ENCODE peak calls at places on chromosomes 16 and 17, in ten cellular contexts. One of them, this sample, is unnamed.

GRCh38 chr16:13436641-13437423 is 483.1 kb upstream of the ERCC4 start:
- DNase-seq in fibroblast of pulmonary artery: no peak
- DNase-seq in AG10803: peak; percentile 40
- DNase-seq in choroid plexus epithelial cell: no peak
- DNase-seq in heart left ventricle: no peak
- DNase-seq in PC-3: peak; percentile 1
- DNase-seq in bronchial epithelial cell: peak; percentile 2
- DNase-seq in stomach: no peak
- DNase-seq in heart right ventricle: no peak
- DNase-seq in DND-41: no peak
- DNase-seq in this sample: peak; percentile 35

GRCh38 chr17:16929281-16929680 is 42.6 kb downstream of the TNFRSF13B start:
- DNase-seq in fibroblast of pulmonary artery: no peak
- DNase-seq in AG10803: no peak
- DNase-seq in choroid plexus epithelial cell: no peak
- DNase-seq in heart left ventricle: no peak
- DNase-seq in PC-3: no peak
- DNase-seq in bronchial epithelial cell: no peak
- DNase-seq in stomach: no peak
- DNase-seq in heart right ventricle: no peak
- DNase-seq in DND-41: no peak
- DNase-seq in this sample: no peak

GRCh38 chr17:57574040-57574513 is 171.0 kb downstream of the CCDC182 start:
- DNase-seq in fibroblast of pulmonary artery: peak; percentile 85
- DNase-seq in AG10803: peak; percentile 67
- DNase-seq in choroid plexus epithelial cell: peak; percentile 45
- DNase-seq in heart left ventricle: no peak
- DNase-seq in PC-3: peak; percentile 62
- DNase-seq in bronchial epithelial cell: no peak
- DNase-seq in stomach: no peak
- DNase-seq in heart right ventricle: peak; percentile 67
- DNase-seq in DND-41: no peak
- DNase-seq in this sample: no peak

GRCh38 chr16:11232852-11233726 is 22.9 kb downstream of the SOCS1 start:
- DNase-seq in fibroblast of pulmonary artery: no peak
- DNase-seq in AG10803: no peak
- DNase-seq in choroid plexus epithelial cell: no peak
- DNase-seq in heart left ventricle: peak; percentile 79
- DNase-seq in PC-3: no peak
- DNase-seq in bronchial epithelial cell: no peak
- DNase-seq in stomach: peak; percentile 64
- DNase-seq in heart right ventricle: peak; percentile 24
- DNase-seq in DND-41: peak; percentile 99
- DNase-seq in this sample: no peak

GRCh38 chr16:10871157-10871991 is 5.6 kb upstream of the CIITA start:
- DNase-seq in fibroblast of pulmonary artery: peak; percentile 56
- DNase-seq in AG10803: peak; percentile 92
- DNase-seq in choroid plexus epithelial cell: peak; percentile 78
- DNase-seq in heart left ventricle: no peak
- DNase-seq in PC-3: peak; percentile 79
- DNase-seq in bronchial epithelial cell: peak; percentile 77
- DNase-seq in stomach: peak; percentile 98
- DNase-seq in heart right ventricle: peak; percentile 40
- DNase-seq in DND-41: no peak
- DNase-seq in this sample: peak; percentile 52

GRCh38 chr16:82042841-82043240 is 7.8 kb downstream of the HSD17B2 start:
- DNase-seq in fibroblast of pulmonary artery: no peak
- DNase-seq in AG10803: peak; percentile 55
- DNase-seq in choroid plexus epithelial cell: peak; percentile 13
- DNase-seq in heart left ventricle: no peak
- DNase-seq in PC-3: no peak
- DNase-seq in bronchial epithelial cell: no peak
- DNase-seq in stomach: no peak
- DNase-seq in heart right ventricle: no peak
- DNase-seq in DND-41: no peak
- DNase-seq in this sample: no peak

GRCh38 chr16:11500720-11501346 is 85.9 kb downstream of the LITAF start:
- DNase-seq in fibroblast of pulmonary artery: no peak
- DNase-seq in AG10803: no peak
- DNase-seq in choroid plexus epithelial cell: no peak
- DNase-seq in heart left ventricle: no peak
- DNase-seq in PC-3: no peak
- DNase-seq in bronchial epithelial cell: no peak
- DNase-seq in stomach: no peak
- DNase-seq in heart right ventricle: no peak
- DNase-seq in DND-41: no peak
- DNase-seq in this sample: no peak

GRCh38 chr16:1167276-1168107 is 14.6 kb downstream of the CACNA1H start:
- DNase-seq in fibroblast of pulmonary artery: no peak
- DNase-seq in AG10803: no peak
- DNase-seq in choroid plexus epithelial cell: no peak
- DNase-seq in heart left ventricle: no peak
- DNase-seq in PC-3: no peak
- DNase-seq in bronchial epithelial cell: no peak
- DNase-seq in stomach: no peak
- DNase-seq in heart right ventricle: no peak
- DNase-seq in DND-41: no peak
- DNase-seq in this sample: no peak

GRCh38 chr16:10616395-10616743 is 36.0 kb upstream of the EMP2 start:
- DNase-seq in fibroblast of pulmonary artery: no peak
- DNase-seq in AG10803: no peak
- DNase-seq in choroid plexus epithelial cell: no peak
- DNase-seq in heart left ventricle: no peak
- DNase-seq in PC-3: no peak
- DNase-seq in bronchial epithelial cell: no peak
- DNase-seq in stomach: no peak
- DNase-seq in heart right ventricle: no peak
- DNase-seq in DND-41: no peak
- DNase-seq in this sample: no peak

GRCh38 chr16:86994651-86995171 is 322.5 kb downstream of the C16orf95 start:
- DNase-seq in fibroblast of pulmonary artery: peak; percentile 83
- DNase-seq in AG10803: peak; percentile 82
- DNase-seq in choroid plexus epithelial cell: peak; percentile 93
- DNase-seq in heart left ventricle: no peak
- DNase-seq in PC-3: peak; percentile 58
- DNase-seq in bronchial epithelial cell: peak; percentile 30
- DNase-seq in stomach: no peak
- DNase-seq in heart right ventricle: no peak
- DNase-seq in DND-41: no peak
- DNase-seq in this sample: no peak

GRCh38 chr17:65058151-65058550 is 1.6 kb upstream of the GNA13 start:
- DNase-seq in fibroblast of pulmonary artery: no peak
- DNase-seq in AG10803: no peak
- DNase-seq in choroid plexus epithelial cell: no peak
- DNase-seq in heart left ventricle: no peak
- DNase-seq in PC-3: no peak
- DNase-seq in bronchial epithelial cell: peak; percentile 44
- DNase-seq in stomach: no peak
- DNase-seq in heart right ventricle: no peak
- DNase-seq in DND-41: no peak
- DNase-seq in this sample: no peak

GRCh38 chr17:27986805-27987684 is 55.4 kb upstream of the NLK start:
- DNase-seq in fibroblast of pulmonary artery: peak; percentile 72
- DNase-seq in AG10803: no peak
- DNase-seq in choroid plexus epithelial cell: no peak
- DNase-seq in heart left ventricle: no peak
- DNase-seq in PC-3: no peak
- DNase-seq in bronchial epithelial cell: no peak
- DNase-seq in stomach: no peak
- DNase-seq in heart right ventricle: no peak
- DNase-seq in DND-41: no peak
- DNase-seq in this sample: no peak

GRCh38 chr17:63837962-63838585 is 4.4 kb downstream of the SMARCD2 start:
- DNase-seq in fibroblast of pulmonary artery: no peak
- DNase-seq in AG10803: no peak
- DNase-seq in choroid plexus epithelial cell: no peak
- DNase-seq in heart left ventricle: no peak
- DNase-seq in PC-3: no peak
- DNase-seq in bronchial epithelial cell: no peak
- DNase-seq in stomach: no peak
- DNase-seq in heart right ventricle: no peak
- DNase-seq in DND-41: no peak
- DNase-seq in this sample: no peak
- H3K4me3 ChIP-seq in fibroblast of pulmonary artery: no peak overlapping the region
- H3K4me3 ChIP-seq in AG10803: no peak overlapping the region
- H3K4me3 ChIP-seq in choroid plexus epithelial cell: no peak overlapping the region
- H3K4me3 ChIP-seq in heart left ventricle: no peak overlapping the region
- H3K4me3 ChIP-seq in PC-3: no peak overlapping the region
- H3K4me3 ChIP-seq in bronchial epithelial cell: no peak overlapping the region
- H3K4me3 ChIP-seq in stomach: peak overlapping the region; percentile 21
- H3K4me3 ChIP-seq in heart right ventricle: peak overlapping the region; percentile 2
- H3K4me3 ChIP-seq in DND-41: no peak overlapping the region
- H3K4me3 ChIP-seq in this sample: no peak overlapping the region

GRCh38 chr16:14562691-14563491 is 67.2 kb downstream of the PARN start:
- DNase-seq in fibroblast of pulmonary artery: peak; percentile 38
- DNase-seq in AG10803: peak; percentile 57
- DNase-seq in choroid plexus epithelial cell: no peak
- DNase-seq in heart left ventricle: no peak
- DNase-seq in PC-3: no peak
- DNase-seq in bronchial epithelial cell: peak; percentile 96
- DNase-seq in stomach: peak; percentile 48
- DNase-seq in heart right ventricle: peak; percentile 42
- DNase-seq in DND-41: no peak
- DNase-seq in this sample: peak; percentile 36
- TF ChIP-seq CTCF in fibroblast of pulmonary artery: peak; percentile 14
- TF ChIP-seq CTCF in AG10803: peak; percentile 41
- TF ChIP-seq CTCF in choroid plexus epithelial cell: peak; percentile 14
- TF ChIP-seq CTCF in heart left ventricle: no peak
- TF ChIP-seq CTCF in PC-3: no peak
- TF ChIP-seq CTCF in bronchial epithelial cell: peak; percentile 45
- TF ChIP-seq CTCF in stomach: no peak
- TF ChIP-seq CTCF in heart right ventricle: no peak
- TF ChIP-seq CTCF in DND-41: no peak
- TF ChIP-seq CTCF in this sample: peak; percentile 12

DNA sequence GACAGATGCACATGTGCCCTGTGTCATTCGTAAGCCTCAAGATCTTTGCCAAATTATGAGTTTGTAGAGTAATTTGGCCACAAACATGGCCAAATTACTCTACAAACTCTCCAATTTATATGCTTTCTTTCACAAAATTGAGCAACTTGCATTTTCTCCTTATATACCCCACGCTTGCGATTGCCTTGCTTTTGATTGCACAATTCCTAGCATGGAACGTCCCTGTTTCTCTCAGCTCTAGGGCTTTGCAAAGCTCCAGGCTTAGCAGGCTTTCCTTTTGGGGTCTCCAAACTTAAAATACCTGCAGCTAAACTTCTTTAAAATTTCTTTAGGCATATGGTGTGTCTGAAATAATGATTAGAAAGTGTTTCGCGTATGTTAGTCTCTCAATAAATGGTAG is 28.5 kb upstream of the MAF start:
- DNase-seq in fibroblast of pulmonary artery: no peak
- DNase-seq in AG10803: no peak
- DNase-seq in choroid plexus epithelial cell: peak; percentile 55
- DNase-seq in heart left ventricle: no peak
- DNase-seq in PC-3: no peak
- DNase-seq in bronchial epithelial cell: no peak
- DNase-seq in stomach: no peak
- DNase-seq in heart right ventricle: no peak
- DNase-seq in DND-41: no peak
- DNase-seq in this sample: no peak
- H3K4me3 ChIP-seq in fibroblast of pulmonary artery: no peak overlapping the region
- H3K4me3 ChIP-seq in AG10803: no peak overlapping the region
- H3K4me3 ChIP-seq in choroid plexus epithelial cell: no peak overlapping the region
- H3K4me3 ChIP-seq in heart left ventricle: no peak overlapping the region
- H3K4me3 ChIP-seq in PC-3: no peak overlapping the region
- H3K4me3 ChIP-seq in bronchial epithelial cell: no peak overlapping the region
- H3K4me3 ChIP-seq in stomach: no peak overlapping the region
- H3K4me3 ChIP-seq in heart right ventricle: no peak overlapping the region
- H3K4me3 ChIP-seq in DND-41: no peak overlapping the region
- H3K4me3 ChIP-seq in this sample: no peak overlapping the region

DNA sequence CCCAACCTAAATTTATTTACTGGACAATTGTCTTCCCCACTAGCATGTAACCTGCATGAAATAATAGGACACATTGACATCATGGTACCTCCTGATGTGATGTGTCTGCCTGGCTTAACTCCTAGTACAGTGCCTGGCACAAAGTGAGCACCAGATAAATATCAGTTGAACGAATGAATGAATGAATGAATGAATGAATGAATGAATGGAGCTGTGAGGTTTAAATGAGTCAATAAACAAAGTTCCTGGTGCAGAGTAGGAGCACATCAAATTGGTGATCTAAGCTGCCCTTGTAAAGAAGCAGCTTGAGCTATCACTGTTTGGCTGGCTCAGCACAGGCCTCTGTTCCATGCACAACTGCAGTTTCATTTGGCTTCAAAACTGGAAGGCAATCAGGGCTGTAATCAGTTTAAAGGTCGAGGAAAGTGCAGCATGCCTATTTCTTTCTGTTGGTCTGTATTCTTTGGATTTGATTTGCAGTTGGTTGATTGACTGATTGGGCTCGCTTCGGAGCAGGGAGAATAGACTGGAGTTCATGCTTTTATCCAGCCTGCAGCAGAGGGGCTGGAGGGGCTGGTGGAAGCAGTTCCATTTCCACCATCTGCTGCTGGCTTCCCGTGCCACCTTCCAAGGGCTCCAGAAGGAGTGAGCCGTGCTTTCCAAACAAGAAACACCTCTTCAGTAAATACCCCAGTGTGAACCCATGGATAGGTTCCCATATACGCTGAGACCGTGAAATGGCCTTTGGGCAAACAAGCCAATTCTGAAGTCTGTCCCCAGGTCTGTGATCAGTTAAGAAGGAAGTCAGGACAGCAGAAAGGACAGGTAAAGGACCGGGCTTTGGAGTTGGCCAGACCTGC is 54.6 kb downstream of the GPRC5B start:
- DNase-seq in fibroblast of pulmonary artery: no peak
- DNase-seq in AG10803: no peak
- DNase-seq in choroid plexus epithelial cell: no peak
- DNase-seq in heart left ventricle: no peak
- DNase-seq in PC-3: no peak
- DNase-seq in bronchial epithelial cell: no peak
- DNase-seq in stomach: peak; percentile 46
- DNase-seq in heart right ventricle: no peak
- DNase-seq in DND-41: no peak
- DNase-seq in this sample: no peak
- TF ChIP-seq CTCF in fibroblast of pulmonary artery: no peak
- TF ChIP-seq CTCF in AG10803: no peak
- TF ChIP-seq CTCF in choroid plexus epithelial cell: no peak
- TF ChIP-seq CTCF in heart left ventricle: no peak
- TF ChIP-seq CTCF in PC-3: no peak
- TF ChIP-seq CTCF in bronchial epithelial cell: no peak
- TF ChIP-seq CTCF in stomach: no peak
- TF ChIP-seq CTCF in heart right ventricle: no peak
- TF ChIP-seq CTCF in DND-41: no peak
- TF ChIP-seq CTCF in this sample: no peak